ENCODE peak calls at places on chromosomes 7 and 10, in six cellular contexts. G, S, U, L, X and Y are unnamed samples.

GRCh38 chr10:17640331-17640816 is 3.6 kb upstream of the STAM start:
- DNase-seq in G (no peak), S (no peak), U (no peak), L (no peak), X (no peak), Y (no peak)

GRCh38 chr7:142787783-142788182 is 17.0 kb downstream of the PRSS2 start:
- DNase-seq in G (no peak), S (peak; percentile 64), U (no peak), L (no peak), X (no peak), Y (no peak)

GRCh38 chr10:76257816-76258215 is 826.4 kb downstream of the LRMDA start:
- DNase-seq in G (no peak), S (no peak), U (no peak), L (no peak), X (no peak), Y (no peak)

GRCh38 chr7:51927738-51928137 is 611.1 kb upstream of the COBL start:
- DNase-seq in G (no peak), S (no peak), U (no peak), L (no peak), X (no peak), Y (no peak)

GRCh38 chr10:63115732-63116383 is 17.3 kb upstream of the NRBF2 start:
- DNase-seq in G (no peak), S (peak; percentile 84), U (no peak), L (peak; percentile 55), X (no peak), Y (peak; percentile 93)

GRCh38 chr10:17238445-17239275 is 10.6 kb downstream of the VIM start:
- DNase-seq in G (no peak), S (no peak), U (no peak), L (no peak), X (no peak), Y (no peak)

GRCh38 chr10:92011560-92012214 is 88.1 kb downstream of the BTAF1 start:
- DNase-seq in G (peak; percentile 61), S (no peak), U (no peak), L (no peak), X (no peak), Y (no peak)

GRCh38 chr10:102059987-102060386 is 4.0 kb upstream of the ARMH3 start:
- DNase-seq in G (no peak), S (no peak), U (no peak), L (no peak), X (no peak), Y (no peak)

GRCh38 chr7:127876393-127876792 is 154.8 kb downstream of the LRRC4 start:
- DNase-seq in G (no peak), S (no peak), U (no peak), L (no peak), X (no peak), Y (no peak)

GRCh38 chr7:127907638-127908040 is 123.6 kb downstream of the LRRC4 start:
- DNase-seq in G (no peak), S (no peak), U (no peak), L (no peak), X (no peak), Y (no peak)

GRCh38 chr10:125823663-125824251 is 411 bp downstream of the BCCIP start:
- DNase-seq in G (no peak), S (no peak), U (peak; percentile 35), L (no peak), X (no peak), Y (no peak)

GRCh38 chr10:26274391-26274790 is 57.8 kb downstream of the GAD2 start:
- DNase-seq in G (no peak), S (no peak), U (no peak), L (no peak), X (no peak), Y (no peak)

GRCh38 chr7:130009848-130010688 is 41.1 kb downstream of the ZC3HC1 start:
- DNase-seq in G (peak; percentile 41), S (no peak), U (no peak), L (no peak), X (no peak), Y (no peak)

GRCh38 chr10:71782917-71783490 is 9.7 kb upstream of the VSIR start:
- DNase-seq in G (no peak), S (no peak), U (no peak), L (no peak), X (no peak), Y (no peak)

GRCh38 chr7:115271332-115272235 is 349.7 kb downstream of the MDFIC start:
- DNase-seq in G (no peak), S (no peak), U (no peak), L (no peak), X (no peak), Y (no peak)

GRCh38 chr7:78039791-78040776 is 241.5 kb downstream of the PHTF2 start:
- DNase-seq in G (no peak), S (no peak), U (no peak), L (no peak), X (peak; percentile 50), Y (peak; percentile 53)

GRCh38 chr10:124917939-124918830 is 23.7 kb upstream of the ZRANB1 start:
- DNase-seq in G (no peak), S (no peak), U (no peak), L (no peak), X (no peak), Y (peak; percentile 68)

GRCh38 chr10:42877496-42878030 is 95.0 kb downstream of the BMS1 start:
- DNase-seq in G (no peak), S (no peak), U (no peak), L (no peak), X (no peak), Y (no peak)

GRCh38 chr10:98610855-98611254 is 164.1 kb upstream of the HPS1 start:
- DNase-seq in G (no peak), S (no peak), U (peak; percentile 10), L (peak; percentile 15), X (no peak), Y (no peak)

GRCh38 chr7:112926018-112926417 is 135.8 kb upstream of the TMEM168 start:
- DNase-seq in G (no peak), S (no peak), U (no peak), L (no peak), X (no peak), Y (no peak)

GRCh38 chr10:86798030-86798429 is 41.6 kb downstream of the BMPR1A start:
- DNase-seq in G (no peak), S (no peak), U (no peak), L (no peak), X (no peak), Y (no peak)

GRCh38 chr7:100895956-100896742 is 461 bp upstream of the ACHE start:
- DNase-seq in G (no peak), S (no peak), U (peak; percentile 57), L (peak; percentile 58), X (no peak), Y (peak; percentile 77)

GRCh38 chr7:91657386-91658120 is 222.9 kb downstream of the MTERF1 start:
- DNase-seq in G (peak; percentile 10), S (no peak), U (peak; percentile 7), L (no peak), X (no peak), Y (no peak)

GRCh38 chr10:68727146-68727545 is 6.1 kb downstream of the CCAR1 start:
- DNase-seq in G (no peak), S (no peak), U (no peak), L (no peak), X (no peak), Y (no peak)

GRCh38 chr10:49512121-49512809 is 26.7 kb downstream of the ERCC6 start:
- DNase-seq in G (peak; percentile 21), S (no peak), U (peak; percentile 12), L (no peak), X (no peak), Y (no peak)

GRCh38 chr7:51310131-51310583 is 6.5 kb downstream of the COBL start:
- DNase-seq in G (no peak), S (no peak), U (no peak), L (no peak), X (no peak), Y (no peak)

GRCh38 chr10:36531621-36532020 is 593.8 kb upstream of the ANKRD30A start:
- DNase-seq in G (no peak), S (no peak), U (no peak), L (no peak), X (no peak), Y (no peak)

GRCh38 chr10:17785276-17785935 is 23.7 kb upstream of the MRC1 start:
- DNase-seq in G (no peak), S (no peak), U (no peak), L (peak; percentile 27), X (no peak), Y (no peak)

GRCh38 chr10:1360581-1361164 is 304.5 kb downstream of the WDR37 start:
- DNase-seq in G (no peak), S (peak; percentile 74), U (peak; percentile 44), L (no peak), X (no peak), Y (no peak)

GRCh38 chr10:955127-955819 is 23.8 kb upstream of the LARP4B start:
- DNase-seq in G (no peak), S (no peak), U (no peak), L (no peak), X (no peak), Y (no peak)

GRCh38 chr7:101140746-101141382 is 13.4 kb upstream of the AP1S1 start:
- DNase-seq in G (no peak), S (no peak), U (no peak), L (no peak), X (no peak), Y (no peak)

GRCh38 chr10:89981891-89982290 is 280.5 kb downstream of the KIF20B start:
- DNase-seq in G (no peak), S (no peak), U (no peak), L (no peak), X (no peak), Y (no peak)

GRCh38 chr7:96084880-96085551 is 236.9 kb downstream of the SLC25A13 start:
- DNase-seq in G (no peak), S (no peak), U (no peak), L (no peak), X (no peak), Y (no peak)

GRCh38 chr10:113000876-113001598 is 51.0 kb downstream of the TCF7L2 start:
- DNase-seq in G (no peak), S (no peak), U (no peak), L (peak; percentile 38), X (no peak), Y (no peak)

GRCh38 chr7:136086712-136087111 is 109.6 kb upstream of the MTPN start:
- DNase-seq in G (peak; percentile 86), S (no peak), U (no peak), L (peak; percentile 72), X (no peak), Y (peak; percentile 58)

GRCh38 chr7:47392241-47392759 is 189.6 kb downstream of the TNS3 start:
- DNase-seq in G (no peak), S (peak; percentile 79), U (no peak), L (peak; percentile 72), X (no peak), Y (no peak)

GRCh38 chr7:144437370-144438191 is 34.1 kb upstream of the NOBOX start:
- DNase-seq in G (peak; percentile 11), S (no peak), U (peak; percentile 71), L (peak; percentile 72), X (peak; percentile 30), Y (no peak)

GRCh38 chr10:60732240-60733188 is 45.8 kb upstream of the CDK1 start:
- DNase-seq in G (no peak), S (no peak), U (peak; percentile 30), L (peak; percentile 33), X (peak; percentile 36), Y (no peak)

GRCh38 chr7:16129431-16130126 is 291.8 kb downstream of the CRPPA start:
- DNase-seq in G (peak; percentile 59), S (no peak), U (no peak), L (no peak), X (no peak), Y (no peak)